ENCODE peak calls at places on chromosomes 6 and 20, in six cellular contexts. A, H, S, C, I and V are unnamed samples.

GRCh38 chr6:4466769-4467480 is 309.3 kb upstream of the CDYL start:
- DNase-seq in A (no peak), H (no peak), S (no peak), C (no peak), I (no peak), V (peak)

GRCh38 chr6:27743787-27744186 is 168.4 kb downstream of the OR2B2 start:
- DNase-seq in A (no peak), H (peak), S (no peak), C (no peak), I (peak), V (no peak)

GRCh38 chr20:43490038-43490437 is 17.5 kb upstream of the L3MBTL1 start:
- DNase-seq in A (no peak), H (no peak), S (peak), C (no peak), I (no peak), V (peak)

GRCh38 chr6:127148511-127148910 is 30.0 kb downstream of the RSPO3 start:
- DNase-seq in A (no peak), H (no peak), S (no peak), C (no peak), I (no peak), V (no peak)

GRCh38 chr20:58492795-58493538 is 22.2 kb downstream of the APCDD1L start:
- DNase-seq in A (no peak), H (no peak), S (no peak), C (no peak), I (peak), V (no peak)

GRCh38 chr6:1610497-1611321 is 994 bp downstream of the FOXC1 start:
- DNase-seq in A (no peak), H (no peak), S (peak), C (no peak), I (no peak), V (peak)

GRCh38 chr6:96948631-96949030 is 24.1 kb downstream of the KLHL32 start:
- DNase-seq in A (no peak), H (no peak), S (no peak), C (no peak), I (no peak), V (no peak)

GRCh38 chr20:31543966-31544598 is 29.8 kb downstream of the HM13 start:
- DNase-seq in A (peak), H (peak), S (peak), C (no peak), I (no peak), V (peak)

GRCh38 chr6:22904413-22904812 is 335.0 kb downstream of the HDGFL1 start:
- DNase-seq in A (no peak), H (no peak), S (peak), C (no peak), I (no peak), V (no peak)

GRCh38 chr6:85416049-85416448 is 33.8 kb upstream of the NT5E start:
- DNase-seq in A (peak), H (no peak), S (peak), C (no peak), I (no peak), V (no peak)

GRCh38 chr6:167485186-167485978 is 160.5 kb downstream of the TTLL2 start:
- DNase-seq in A (peak), H (no peak), S (no peak), C (no peak), I (no peak), V (no peak)

GRCh38 chr6:79377830-79378460 is 143.5 kb upstream of the HMGN3 start:
- DNase-seq in A (peak), H (no peak), S (no peak), C (no peak), I (no peak), V (no peak)

GRCh38 chr20:36745234-36745926 is 510 bp downstream of the NDRG3 start:
- DNase-seq in A (peak), H (peak), S (no peak), C (no peak), I (no peak), V (peak)

GRCh38 chr6:79180082-79180481 is 54.4 kb downstream of the HMGN3 start:
- DNase-seq in A (no peak), H (no peak), S (no peak), C (no peak), I (no peak), V (peak)

GRCh38 chr20:63014710-63015109 is 7.9 kb upstream of the BHLHE23 start:
- DNase-seq in A (no peak), H (peak), S (no peak), C (peak), I (peak), V (no peak)

GRCh38 chr20:63016514-63017075 is 9.8 kb upstream of the BHLHE23 start:
- DNase-seq in A (no peak), H (no peak), S (no peak), C (no peak), I (no peak), V (no peak)

GRCh38 chr20:63015147-63015664 is 8.4 kb upstream of the BHLHE23 start:
- DNase-seq in A (no peak), H (no peak), S (no peak), C (no peak), I (no peak), V (no peak)

GRCh38 chr20:63017076-63017825 is 10.5 kb upstream of the BHLHE23 start:
- DNase-seq in A (no peak), H (no peak), S (no peak), C (no peak), I (peak), V (no peak)

DNA sequence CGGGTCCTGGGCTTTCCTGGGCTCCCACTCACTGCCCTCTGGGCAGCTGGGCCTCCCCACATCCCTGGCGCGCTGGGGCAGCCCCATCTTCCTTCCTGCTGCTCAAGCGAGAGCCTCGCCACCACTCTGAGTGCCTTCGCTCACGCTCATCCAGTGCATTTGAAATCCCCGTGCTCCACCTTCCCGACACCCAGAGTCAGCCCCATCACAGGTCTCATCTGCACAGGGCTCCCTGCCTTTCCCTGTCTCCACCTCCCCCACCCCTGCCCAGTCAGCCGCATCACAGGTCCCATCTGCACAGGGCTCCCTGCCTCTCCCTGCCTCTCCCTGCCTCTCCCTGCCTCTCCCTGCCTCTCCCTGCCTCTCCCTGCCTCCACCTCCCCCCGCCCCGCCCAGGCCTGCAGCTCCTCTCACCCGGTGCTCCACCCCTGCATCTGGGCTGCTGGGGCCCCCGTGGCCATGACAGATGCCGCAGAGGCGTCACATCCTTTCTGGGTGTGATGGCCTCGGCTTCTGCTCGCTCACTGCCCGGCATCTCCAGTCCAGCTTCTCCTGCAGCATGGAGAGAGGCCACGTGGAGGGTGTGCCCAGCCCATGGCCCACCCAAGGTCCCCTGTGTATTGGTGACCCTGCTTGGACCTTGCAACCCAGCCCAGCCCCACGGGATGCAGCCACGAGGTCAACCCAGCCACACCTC is 9.0 kb upstream of the BHLHE23 start:
- DNase-seq in A (no peak), H (no peak), S (no peak), C (no peak), I (no peak), V (no peak)
- H4K8ac ChIP-seq in A (no peak), H (no peak), S (no peak), C (peak), I (no peak), V (no peak)

GRCh38 chr20:64052326-64052722 is 2.9 kb upstream of the SOX18 start:
- DNase-seq in A (no peak), H (no peak), S (no peak), C (no peak), I (no peak), V (no peak)
- H4K8ac ChIP-seq in A (no peak), H (no peak), S (no peak), C (no peak), I (no peak), V (no peak)

DNA sequence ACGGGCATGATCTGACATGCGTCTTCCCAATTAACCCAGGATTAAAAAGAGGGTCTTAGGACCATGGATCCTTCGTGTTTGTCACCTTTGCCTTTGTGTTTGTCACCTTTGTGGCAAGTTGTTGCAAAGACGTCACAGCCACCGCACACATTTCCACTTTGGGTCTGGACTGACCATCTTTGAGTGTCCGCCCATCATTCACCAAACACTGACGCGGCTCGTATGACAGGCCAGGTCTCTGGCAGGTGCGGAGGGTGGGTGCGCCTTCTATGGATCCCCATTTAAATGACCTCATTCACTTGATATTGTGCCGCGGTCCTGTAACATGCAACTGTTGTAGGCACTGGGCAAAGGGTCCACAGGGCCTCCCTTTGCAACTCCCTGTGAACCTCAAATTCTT is 404.1 kb downstream of the TAF4 start:
- DNase-seq in A (no peak), H (no peak), S (no peak), C (no peak), I (no peak), V (no peak)
- H4K8ac ChIP-seq in A (no peak), H (no peak), S (no peak), C (no peak), I (no peak), V (no peak)

GRCh38 chr6:340991-341827 is 48.9 kb downstream of the DUSP22 start:
- DNase-seq in A (no peak), H (no peak), S (no peak), C (no peak), I (no peak), V (peak)

GRCh38 chr6:342832-343179 is 48.7 kb upstream of the IRF4 start:
- DNase-seq in A (no peak), H (no peak), S (no peak), C (no peak), I (no peak), V (no peak)

GRCh38 chr6:343226-343935 is 48.2 kb upstream of the IRF4 start:
- DNase-seq in A (no peak), H (no peak), S (no peak), C (no peak), I (no peak), V (no peak)

GRCh38 chr6:340181-340955 is 48.1 kb downstream of the DUSP22 start:
- DNase-seq in A (no peak), H (no peak), S (no peak), C (no peak), I (no peak), V (no peak)

DNA sequence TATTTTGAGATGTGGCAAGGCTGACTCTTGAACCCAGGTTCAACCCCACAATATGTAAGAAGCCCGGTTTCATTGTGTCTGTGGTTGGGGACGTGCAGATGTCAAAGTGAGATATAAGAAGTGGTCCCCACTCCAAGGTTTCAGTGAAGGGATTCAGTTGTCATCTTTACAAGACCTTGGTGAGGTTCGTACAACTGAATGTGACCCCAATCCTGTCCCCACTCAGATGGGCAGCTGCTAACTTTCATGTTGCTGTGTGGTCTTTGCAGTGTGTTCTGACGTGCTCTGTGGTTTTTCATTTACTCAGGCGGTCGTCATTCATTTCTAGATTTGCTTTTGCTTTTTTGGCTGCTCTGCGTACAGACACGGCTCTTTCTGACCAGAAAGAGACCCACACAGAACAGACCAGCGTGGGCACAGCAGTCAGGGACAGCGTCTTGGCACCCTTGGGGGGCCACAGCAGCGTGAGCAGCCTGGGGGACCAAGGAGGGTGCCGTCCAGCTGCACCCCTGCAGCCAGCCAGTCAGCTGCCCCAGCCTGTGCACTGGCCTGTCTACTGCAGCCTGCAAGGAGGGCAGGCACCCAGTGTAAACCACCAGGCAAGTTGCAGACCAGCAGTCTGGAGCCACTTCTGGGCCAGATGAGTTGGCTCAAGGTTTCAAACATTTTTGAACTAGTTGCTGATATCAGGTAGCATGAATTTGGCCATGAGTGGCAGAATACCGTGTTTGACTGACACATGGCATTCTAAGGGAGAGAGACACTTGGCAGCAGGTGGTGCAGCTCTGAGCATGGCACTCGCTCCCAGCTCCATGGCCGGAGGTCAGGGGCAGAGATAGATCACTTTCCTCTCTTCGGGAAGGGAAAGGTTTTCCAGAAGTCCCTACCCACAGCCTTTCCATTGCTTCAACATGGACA is 49.4 kb upstream of the IRF4 start:
- DNase-seq in A (no peak), H (no peak), S (no peak), C (no peak), I (no peak), V (no peak)
- H4K8ac ChIP-seq in A (no peak), H (no peak), S (no peak), C (no peak), I (no peak), V (no peak)

DNA sequence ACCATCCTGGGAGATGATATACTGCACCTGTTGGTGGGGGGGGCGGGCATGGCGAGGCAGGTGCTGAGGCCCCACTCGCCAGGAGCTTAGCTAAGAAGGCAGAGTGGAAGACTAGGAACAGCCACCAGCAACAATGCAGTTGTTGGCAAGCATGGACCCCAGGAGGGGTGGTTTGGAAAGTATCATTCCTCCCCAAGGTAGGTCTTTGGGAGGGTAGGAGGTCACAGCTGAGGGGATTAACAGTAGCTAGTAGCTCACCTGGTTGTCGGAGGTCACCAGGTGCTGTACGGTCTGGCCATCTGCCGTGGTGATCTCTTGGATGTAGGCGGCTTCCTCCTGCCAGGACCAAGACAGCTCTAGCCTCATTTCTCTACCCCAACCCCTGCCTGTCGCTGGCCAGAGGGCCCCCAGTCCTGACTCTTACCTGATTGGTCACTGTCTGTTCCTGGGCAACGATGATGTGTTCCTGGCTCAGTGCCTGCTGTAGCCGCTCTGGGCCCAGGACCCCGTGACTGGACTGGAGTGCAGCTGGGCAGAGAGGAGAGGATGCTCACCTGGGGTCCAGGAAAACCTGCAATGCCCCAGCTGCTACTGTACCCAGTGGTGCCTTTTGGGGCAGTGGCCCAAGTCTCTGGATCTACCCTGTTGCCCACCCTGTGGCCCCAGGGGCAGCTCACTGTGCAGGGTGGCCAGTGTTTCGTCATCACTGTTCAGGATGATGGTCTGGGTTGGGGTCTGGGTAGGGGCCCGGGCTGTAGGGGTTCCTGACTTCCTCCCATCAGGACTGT is 15.3 kb downstream of the PCIF1 start:
- DNase-seq in A (no peak), H (no peak), S (no peak), C (no peak), I (no peak), V (no peak)
- H4K8ac ChIP-seq in A (no peak), H (no peak), S (no peak), C (no peak), I (no peak), V (no peak)

GRCh38 chr6:123804771-123805540 is 1.3 kb downstream of the NKAIN2 start:
- DNase-seq in A (no peak), H (no peak), S (no peak), C (no peak), I (no peak), V (no peak)

GRCh38 chr6:123803862-123804681 is at the start of gene NKAIN2:
- DNase-seq in A (peak), H (peak), S (no peak), C (peak), I (peak), V (no peak)

GRCh38 chr6:123802351-123802696 is 1.3 kb upstream of the NKAIN2 start:
- DNase-seq in A (no peak), H (no peak), S (no peak), C (no peak), I (no peak), V (no peak)

GRCh38 chr6:123802697-123803455 is 789 bp upstream of the NKAIN2 start:
- DNase-seq in A (peak), H (peak), S (peak), C (peak), I (peak), V (peak)

DNA sequence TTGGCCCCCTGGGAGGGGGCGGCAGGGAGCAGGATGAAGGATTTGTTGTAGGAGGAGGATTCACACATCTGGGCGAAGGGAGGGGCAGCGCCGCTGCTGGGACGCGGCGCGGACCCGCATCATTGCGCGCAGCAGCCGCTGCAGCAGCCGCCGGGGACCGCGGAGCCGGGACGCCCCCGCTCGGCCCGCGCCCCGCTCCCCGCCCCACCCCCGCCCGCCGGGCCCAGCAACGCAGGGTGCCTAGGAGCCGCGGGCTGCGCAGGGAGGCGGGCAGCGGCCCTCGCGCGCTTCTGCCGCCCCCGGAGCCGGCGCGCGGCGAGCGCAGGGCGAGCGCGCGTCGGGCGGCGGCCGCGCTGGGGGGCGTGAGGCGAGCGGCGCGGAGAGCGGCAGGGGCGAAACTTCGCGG is 206 bp upstream of the NKAIN2 start:
- DNase-seq in A (no peak), H (no peak), S (no peak), C (peak), I (no peak), V (no peak)
- H4K8ac ChIP-seq in A (no peak), H (no peak), S (no peak), C (no peak), I (no peak), V (no peak)

DNA sequence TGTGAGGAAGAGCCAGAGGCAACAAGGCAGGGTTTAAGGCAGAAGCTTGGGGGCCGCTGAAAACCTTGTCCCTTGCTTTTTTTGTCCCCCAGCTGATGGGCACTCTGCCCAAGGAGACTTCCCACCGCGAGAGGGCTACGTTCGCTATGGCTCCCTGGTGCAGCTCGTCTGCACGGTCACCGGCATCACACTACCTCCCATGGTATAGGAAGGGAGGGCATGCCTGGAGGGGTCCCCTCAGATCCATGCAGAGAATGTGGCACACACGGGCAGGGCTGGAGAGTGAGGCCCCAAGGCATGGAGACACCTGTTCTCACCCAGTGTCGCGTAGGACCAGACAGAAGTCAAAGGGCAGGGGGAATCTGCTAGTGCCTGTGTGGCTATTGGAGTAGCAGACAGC is 5.8 kb upstream of the MATN4 start:
- DNase-seq in A (no peak), H (no peak), S (no peak), C (no peak), I (no peak), V (no peak)
- H4K8ac ChIP-seq in A (no peak), H (no peak), S (no peak), C (no peak), I (no peak), V (no peak)

DNA sequence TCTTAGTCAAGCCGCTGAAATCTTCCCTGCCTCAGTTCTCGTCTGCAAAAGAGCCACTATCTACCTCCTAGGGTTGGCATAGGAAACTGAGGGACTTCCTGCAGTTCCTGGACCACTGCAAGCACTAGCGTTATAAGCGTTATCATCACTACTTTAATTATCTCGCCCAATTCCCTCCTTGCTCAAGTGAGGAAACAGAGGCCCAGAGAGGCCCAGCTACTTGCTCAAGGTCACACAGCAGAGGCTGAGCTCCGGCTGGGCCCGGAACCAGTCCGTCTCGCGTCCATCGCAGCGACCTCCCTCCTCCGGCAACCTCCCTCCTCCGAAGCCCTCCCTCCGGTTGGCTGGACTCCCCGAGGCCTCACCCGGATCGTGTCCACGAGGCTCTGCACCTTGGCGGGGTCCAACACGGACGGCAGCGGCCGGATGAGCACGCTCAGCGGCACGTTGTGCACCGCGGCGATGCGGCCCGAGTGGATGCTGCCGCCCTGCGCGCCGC is 340 bp downstream of the SRXN1 start:
- DNase-seq in A (peak), H (peak), S (peak), C (no peak), I (no peak), V (no peak)
- H4K8ac ChIP-seq in A (peak), H (no peak), S (peak), C (no peak), I (no peak), V (peak)